ENCODE peak calls at places on chromosomes 4 and X, in seven cellular contexts. One of them, this sample, is unnamed.
A peak's percentile ranks its signal among the peaks of the same experiment; 100 is the strongest.

GRCh38 chr4:119046263-119046662 is 89.4 kb upstream of the MYOZ2 start:
- DNase-seq in K562: no peak
- DNase-seq in endothelial cell of umbilical vein: peak; percentile 70
- DNase-seq in HepG2: no peak
- DNase-seq in GM23338: no peak
- DNase-seq in HL-60: no peak
- DNase-seq in esophagus muscularis mucosa: no peak
- DNase-seq in this sample: peak; percentile 66

GRCh38 chrX:47212381-47213293 is 5.8 kb upstream of the CDK16 start:
- DNase-seq in endothelial cell of umbilical vein: no peak
- DNase-seq in HepG2: no peak
- DNase-seq in esophagus muscularis mucosa: no peak
- DNase-seq in HL-60: no peak
- DNase-seq in GM23338: no peak
- DNase-seq in K562: no peak
- DNase-seq in this sample: no peak

GRCh38 chr4:5361968-5362367 is 310.7 kb downstream of the STK32B start:
- DNase-seq in GM23338: peak; percentile 51
- DNase-seq in esophagus muscularis mucosa: no peak
- DNase-seq in HL-60: no peak
- DNase-seq in endothelial cell of umbilical vein: peak; percentile 10
- DNase-seq in HepG2: no peak
- DNase-seq in K562: no peak
- DNase-seq in this sample: no peak

GRCh38 chr4:105158837-105159236 is 12.2 kb downstream of the TET2 start:
- DNase-seq in endothelial cell of umbilical vein: no peak
- DNase-seq in esophagus muscularis mucosa: no peak
- DNase-seq in K562: no peak
- DNase-seq in HepG2: peak; percentile 41
- DNase-seq in GM23338: peak; percentile 51
- DNase-seq in HL-60: no peak
- DNase-seq in this sample: peak; percentile 67

GRCh38 chr4:185921583-185922555 is 109.9 kb upstream of the SORBS2 start:
- DNase-seq in endothelial cell of umbilical vein: peak; percentile 7
- DNase-seq in HepG2: no peak
- DNase-seq in esophagus muscularis mucosa: no peak
- DNase-seq in GM23338: no peak
- DNase-seq in K562: no peak
- DNase-seq in HL-60: no peak
- DNase-seq in this sample: no peak

GRCh38 chr4:6205973-6206372 is 5.6 kb upstream of the JAKMIP1 start:
- DNase-seq in K562: no peak
- DNase-seq in endothelial cell of umbilical vein: no peak
- DNase-seq in esophagus muscularis mucosa: no peak
- DNase-seq in GM23338: no peak
- DNase-seq in HepG2: no peak
- DNase-seq in HL-60: no peak
- DNase-seq in this sample: no peak

GRCh38 chr4:142077048-142077447 is 440.7 kb downstream of the IL15 start:
- DNase-seq in esophagus muscularis mucosa: no peak
- DNase-seq in endothelial cell of umbilical vein: no peak
- DNase-seq in K562: no peak
- DNase-seq in HL-60: no peak
- DNase-seq in GM23338: no peak
- DNase-seq in HepG2: no peak
- DNase-seq in this sample: no peak

GRCh38 chrX:45360571-45360970 is 159.9 kb upstream of the DIPK2B start:
- DNase-seq in HepG2: no peak
- DNase-seq in esophagus muscularis mucosa: no peak
- DNase-seq in K562: no peak
- DNase-seq in endothelial cell of umbilical vein: no peak
- DNase-seq in HL-60: no peak
- DNase-seq in GM23338: no peak
- DNase-seq in this sample: no peak

GRCh38 chrX:121496966-121497365 is 449.6 kb downstream of the GLUD2 start:
- DNase-seq in GM23338: peak; percentile 1
- DNase-seq in K562: no peak
- DNase-seq in endothelial cell of umbilical vein: no peak
- DNase-seq in esophagus muscularis mucosa: no peak
- DNase-seq in HL-60: no peak
- DNase-seq in HepG2: no peak
- DNase-seq in this sample: no peak

GRCh38 chr4:72218953-72219352 is 187.2 kb downstream of the NPFFR2 start:
- DNase-seq in HL-60: no peak
- DNase-seq in endothelial cell of umbilical vein: no peak
- DNase-seq in HepG2: no peak
- DNase-seq in GM23338: no peak
- DNase-seq in K562: no peak
- DNase-seq in esophagus muscularis mucosa: no peak
- DNase-seq in this sample: no peak

GRCh38 chr4:168558587-168558986 is 61.7 kb downstream of the PALLD start:
- DNase-seq in esophagus muscularis mucosa: no peak
- DNase-seq in K562: no peak
- DNase-seq in GM23338: peak; percentile 62
- DNase-seq in HepG2: no peak
- DNase-seq in HL-60: no peak
- DNase-seq in endothelial cell of umbilical vein: peak; percentile 95
- DNase-seq in this sample: no peak

GRCh38 chr4:85658766-85659439 is 184.0 kb downstream of the ARHGAP24 start:
- DNase-seq in esophagus muscularis mucosa: no peak
- DNase-seq in K562: no peak
- DNase-seq in HL-60: peak; percentile 13
- DNase-seq in HepG2: no peak
- DNase-seq in endothelial cell of umbilical vein: no peak
- DNase-seq in GM23338: peak; percentile 23
- DNase-seq in this sample: no peak

GRCh38 chr4:52172166-52172565 is 121.1 kb downstream of the SPATA18 start:
- DNase-seq in K562: no peak
- DNase-seq in HL-60: peak; percentile 1
- DNase-seq in GM23338: peak; percentile 58
- DNase-seq in esophagus muscularis mucosa: no peak
- DNase-seq in HepG2: no peak
- DNase-seq in endothelial cell of umbilical vein: no peak
- DNase-seq in this sample: no peak

GRCh38 chr4:76673361-76673760 is 224.6 kb downstream of the SOWAHB start:
- DNase-seq in K562: no peak
- DNase-seq in HL-60: no peak
- DNase-seq in esophagus muscularis mucosa: no peak
- DNase-seq in HepG2: no peak
- DNase-seq in GM23338: no peak
- DNase-seq in endothelial cell of umbilical vein: no peak
- DNase-seq in this sample: no peak

GRCh38 chrX:23931149-23931604 is 23.4 kb downstream of the CXorf58 start:
- DNase-seq in HepG2: no peak
- DNase-seq in HL-60: no peak
- DNase-seq in GM23338: no peak
- DNase-seq in endothelial cell of umbilical vein: no peak
- DNase-seq in esophagus muscularis mucosa: no peak
- DNase-seq in K562: no peak
- DNase-seq in this sample: no peak

GRCh38 chr4:55397024-55397520 is 1.3 kb downstream of the TMEM165 start:
- DNase-seq in endothelial cell of umbilical vein: peak; percentile 28
- DNase-seq in GM23338: no peak
- DNase-seq in HL-60: peak; percentile 6
- DNase-seq in K562: no peak
- DNase-seq in esophagus muscularis mucosa: no peak
- DNase-seq in HepG2: no peak
- DNase-seq in this sample: no peak

GRCh38 chr4:104424368-104424921 is 70.2 kb downstream of the CXXC4 start:
- DNase-seq in esophagus muscularis mucosa: no peak
- DNase-seq in GM23338: no peak
- DNase-seq in HepG2: no peak
- DNase-seq in endothelial cell of umbilical vein: no peak
- DNase-seq in HL-60: no peak
- DNase-seq in K562: no peak
- DNase-seq in this sample: no peak

GRCh38 chrX:81174286-81174685 is 27.4 kb downstream of the HMGN5 start:
- DNase-seq in endothelial cell of umbilical vein: peak; percentile 14
- DNase-seq in esophagus muscularis mucosa: no peak
- DNase-seq in HL-60: no peak
- DNase-seq in HepG2: peak; percentile 3
- DNase-seq in GM23338: peak; percentile 24
- DNase-seq in K562: no peak
- DNase-seq in this sample: no peak

GRCh38 chr4:71566856-71567255 is 217.0 kb downstream of the GC start:
- DNase-seq in GM23338: no peak
- DNase-seq in esophagus muscularis mucosa: no peak
- DNase-seq in HL-60: no peak
- DNase-seq in K562: no peak
- DNase-seq in endothelial cell of umbilical vein: no peak
- DNase-seq in HepG2: no peak
- DNase-seq in this sample: no peak

GRCh38 chr4:163251204-163251603 is 81.2 kb downstream of the NPY1R start:
- DNase-seq in HL-60: no peak
- DNase-seq in endothelial cell of umbilical vein: no peak
- DNase-seq in K562: no peak
- DNase-seq in esophagus muscularis mucosa: no peak
- DNase-seq in GM23338: peak; percentile 60
- DNase-seq in HepG2: peak; percentile 4
- DNase-seq in this sample: no peak

GRCh38 chrX:155148724-155149537 is 67.3 kb upstream of the VBP1 start:
- DNase-seq in endothelial cell of umbilical vein: peak; percentile 20
- DNase-seq in HL-60: peak; percentile 26
- DNase-seq in GM23338: peak; percentile 65
- DNase-seq in esophagus muscularis mucosa: no peak
- DNase-seq in HepG2: peak; percentile 15
- DNase-seq in K562: peak; percentile 14
- DNase-seq in this sample: no peak

GRCh38 chr4:56469489-56470210 is 2.2 kb downstream of the SRP72 start:
- DNase-seq in esophagus muscularis mucosa: no peak
- DNase-seq in HL-60: no peak
- DNase-seq in GM23338: no peak
- DNase-seq in K562: no peak
- DNase-seq in endothelial cell of umbilical vein: peak; percentile 53
- DNase-seq in HepG2: no peak
- DNase-seq in this sample: no peak
- H3K4me3 ChIP-seq in esophagus muscularis mucosa: no peak overlapping the region
- H3K4me3 ChIP-seq in HL-60: peak overlapping the region; percentile 94
- H3K4me3 ChIP-seq in GM23338: no peak overlapping the region
- H3K4me3 ChIP-seq in K562: no peak overlapping the region
- H3K4me3 ChIP-seq in endothelial cell of umbilical vein: no peak overlapping the region
- H3K4me3 ChIP-seq in HepG2: peak overlapping the region; percentile 79
- H3K4me3 ChIP-seq in this sample: no peak overlapping the region

GRCh38 chr4:174418640-174419039 is 103.6 kb downstream of the HPGD start:
- DNase-seq in K562: no peak
- DNase-seq in HepG2: no peak
- DNase-seq in endothelial cell of umbilical vein: peak; percentile 10
- DNase-seq in GM23338: no peak
- DNase-seq in esophagus muscularis mucosa: no peak
- DNase-seq in HL-60: no peak
- DNase-seq in this sample: no peak

GRCh38 chr4:174420317-174420716 is 102.0 kb downstream of the HPGD start:
- DNase-seq in GM23338: no peak
- DNase-seq in esophagus muscularis mucosa: no peak
- DNase-seq in HepG2: no peak
- DNase-seq in HL-60: no peak
- DNase-seq in K562: peak; percentile 65
- DNase-seq in endothelial cell of umbilical vein: no peak
- DNase-seq in this sample: no peak

GRCh38 chr4:174423257-174423944 is 98.9 kb downstream of the HPGD start:
- DNase-seq in endothelial cell of umbilical vein: peak; percentile 58
- DNase-seq in HepG2: no peak
- DNase-seq in K562: peak; percentile 43
- DNase-seq in esophagus muscularis mucosa: no peak
- DNase-seq in GM23338: no peak
- DNase-seq in HL-60: peak; percentile 50
- DNase-seq in this sample: peak; percentile 52

GRCh38 chr4:174425669-174426068 is 96.6 kb downstream of the HPGD start:
- DNase-seq in HL-60: no peak
- DNase-seq in HepG2: no peak
- DNase-seq in endothelial cell of umbilical vein: no peak
- DNase-seq in K562: no peak
- DNase-seq in esophagus muscularis mucosa: no peak
- DNase-seq in GM23338: no peak
- DNase-seq in this sample: no peak

GRCh38 chr4:174422893-174423256 is 99.4 kb downstream of the HPGD start:
- DNase-seq in HL-60: no peak
- DNase-seq in esophagus muscularis mucosa: no peak
- DNase-seq in HepG2: no peak
- DNase-seq in K562: no peak
- DNase-seq in endothelial cell of umbilical vein: no peak
- DNase-seq in GM23338: no peak
- DNase-seq in this sample: no peak
- H3K27ac ChIP-seq in HL-60: peak overlapping the region; percentile 3
- H3K27ac ChIP-seq in esophagus muscularis mucosa: no peak overlapping the region
- H3K27ac ChIP-seq in HepG2: no peak overlapping the region
- H3K27ac ChIP-seq in K562: peak overlapping the region; percentile 76
- H3K27ac ChIP-seq in endothelial cell of umbilical vein: no peak overlapping the region
- H3K27ac ChIP-seq in GM23338: no peak overlapping the region
- H3K27ac ChIP-seq in this sample: no peak overlapping the region

GRCh38 chr4:38381788-38382187 is 282.2 kb upstream of the KLF3 start:
- DNase-seq in K562: no peak
- DNase-seq in endothelial cell of umbilical vein: no peak
- DNase-seq in HL-60: no peak
- DNase-seq in HepG2: no peak
- DNase-seq in esophagus muscularis mucosa: peak; percentile 93
- DNase-seq in GM23338: no peak
- DNase-seq in this sample: no peak

GRCh38 chr4:38371391-38371851 is 292.6 kb upstream of the KLF3 start:
- DNase-seq in endothelial cell of umbilical vein: no peak
- DNase-seq in GM23338: no peak
- DNase-seq in HepG2: no peak
- DNase-seq in esophagus muscularis mucosa: no peak
- DNase-seq in K562: no peak
- DNase-seq in HL-60: no peak
- DNase-seq in this sample: no peak

GRCh38 chr4:38382492-38382891 is 281.5 kb upstream of the KLF3 start:
- DNase-seq in esophagus muscularis mucosa: no peak
- DNase-seq in GM23338: no peak
- DNase-seq in HepG2: no peak
- DNase-seq in endothelial cell of umbilical vein: no peak
- DNase-seq in K562: peak; percentile 77
- DNase-seq in HL-60: no peak
- DNase-seq in this sample: no peak

GRCh38 chr4:38378478-38378877 is 285.5 kb upstream of the KLF3 start:
- DNase-seq in GM23338: no peak
- DNase-seq in HepG2: no peak
- DNase-seq in K562: no peak
- DNase-seq in HL-60: no peak
- DNase-seq in endothelial cell of umbilical vein: no peak
- DNase-seq in esophagus muscularis mucosa: no peak
- DNase-seq in this sample: no peak

DNA sequence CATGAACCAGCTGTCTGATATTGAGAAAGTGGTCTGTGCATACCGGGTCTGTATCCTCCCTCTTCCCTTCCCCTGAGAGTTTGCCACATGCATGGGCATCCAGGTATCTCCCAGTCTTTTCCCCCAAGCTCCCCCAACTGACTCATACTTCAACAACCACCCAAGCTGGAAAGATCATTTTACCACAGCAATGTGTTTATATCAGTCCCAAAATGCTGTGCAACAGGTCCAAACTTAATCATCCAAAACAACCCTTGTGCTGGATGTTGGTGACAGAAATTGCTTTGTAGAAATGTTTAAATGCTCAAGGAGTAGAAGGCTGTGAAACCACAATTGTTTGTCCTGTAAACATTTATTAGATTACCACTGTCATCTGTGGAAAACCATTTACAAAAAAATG is 286.8 kb upstream of the KLF3 start:
- DNase-seq in HL-60: no peak
- DNase-seq in esophagus muscularis mucosa: no peak
- DNase-seq in HepG2: no peak
- DNase-seq in K562: no peak
- DNase-seq in endothelial cell of umbilical vein: no peak
- DNase-seq in GM23338: no peak
- DNase-seq in this sample: no peak
- TF ChIP-seq POLR2AphosphoS5 in HL-60: no peak
- TF ChIP-seq POLR2AphosphoS5 in esophagus muscularis mucosa: no peak
- TF ChIP-seq POLR2AphosphoS5 in HepG2: no peak
- TF ChIP-seq POLR2AphosphoS5 in K562: no peak
- TF ChIP-seq POLR2AphosphoS5 in endothelial cell of umbilical vein: no peak
- TF ChIP-seq POLR2AphosphoS5 in GM23338: no peak
- TF ChIP-seq POLR2AphosphoS5 in this sample: no peak

GRCh38 chr4:63430105-63430504 is 979.1 kb downstream of the TECRL start:
- DNase-seq in HL-60: no peak
- DNase-seq in GM23338: no peak
- DNase-seq in K562: no peak
- DNase-seq in endothelial cell of umbilical vein: no peak
- DNase-seq in esophagus muscularis mucosa: no peak
- DNase-seq in HepG2: no peak
- DNase-seq in this sample: no peak
- H3K4me3 ChIP-seq in HL-60: no peak overlapping the region
- H3K4me3 ChIP-seq in GM23338: no peak overlapping the region
- H3K4me3 ChIP-seq in K562: no peak overlapping the region
- H3K4me3 ChIP-seq in endothelial cell of umbilical vein: no peak overlapping the region
- H3K4me3 ChIP-seq in esophagus muscularis mucosa: no peak overlapping the region
- H3K4me3 ChIP-seq in HepG2: no peak overlapping the region
- H3K4me3 ChIP-seq in this sample: no peak overlapping the region

This sample was measured in upper lobe of left lung.